ENCODE peak calls at places on chromosomes 3 and 15, in eight cellular contexts. Y is NB4, R is lung, X is tibial nerve, I is left ventricle myocardium inferior, Z is PC-9, C is adrenal gland, A is lower leg skin. F is an unnamed sample.

GRCh38 chr3:105598047-105598796 is 231.5 kb downstream of the ALCAM start:
- DNase-seq in Y (no peak), R (no peak), X (no peak), I (no peak), Z (peak), C (no peak), A (no peak), F (no peak)

GRCh38 chr3:7144696-7145308 is 283.9 kb downstream of the GRM7 start:
- DNase-seq in Y (peak), R (no peak), X (no peak), I (no peak), Z (no peak), C (no peak), A (no peak), F (no peak)

GRCh38 chr15:89514596-89515406 is 18.4 kb upstream of the RHCG start:
- DNase-seq in Y (peak), R (no peak), X (no peak), I (no peak), Z (peak), C (peak), A (peak), F (no peak)

GRCh38 chr15:60795889-60796288 is 316.9 kb upstream of the ICE2 start:
- DNase-seq in Y (no peak), R (no peak), X (no peak), I (no peak), Z (no peak), C (no peak), A (no peak), F (no peak)

GRCh38 chr3:171614318-171614967 is 154.2 kb upstream of the TNIK start:
- DNase-seq in Y (peak), R (no peak), X (no peak), I (no peak), Z (no peak), C (no peak), A (no peak), F (no peak)

GRCh38 chr3:120472121-120472844 is 21.5 kb upstream of the FSTL1 start:
- DNase-seq in Y (no peak), R (no peak), X (no peak), I (no peak), Z (no peak), C (no peak), A (no peak), F (no peak)

GRCh38 chr15:57751177-57751800 is 44.8 kb downstream of the POLR2M start:
- DNase-seq in Y (peak), R (no peak), X (no peak), I (no peak), Z (no peak), C (no peak), A (peak), F (no peak)

GRCh38 chr3:101810023-101810415 is 31.0 kb downstream of the NXPE3 start:
- DNase-seq in Y (no peak), R (no peak), X (no peak), I (no peak), Z (no peak), C (no peak), A (no peak), F (no peak)

GRCh38 chr3:161950318-161950717 is 453.7 kb downstream of the OTOL1 start:
- DNase-seq in Y (no peak), R (no peak), X (no peak), I (no peak), Z (no peak), C (no peak), A (no peak), F (no peak)

GRCh38 chr15:59150185-59150584 is 45.2 kb downstream of the CCNB2 start:
- DNase-seq in Y (no peak), R (no peak), X (no peak), I (no peak), Z (no peak), C (no peak), A (no peak), F (no peak)

GRCh38 chr15:80641384-80641783 is 53.7 kb upstream of the ABHD17C start:
- DNase-seq in Y (no peak), R (no peak), X (no peak), I (no peak), Z (no peak), C (no peak), A (no peak), F (no peak)

GRCh38 chr3:141738636-141739363 is 702 bp downstream of the RNF7 start:
- DNase-seq in Y (peak), R (no peak), X (peak), I (no peak), Z (no peak), C (no peak), A (peak), F (no peak)

GRCh38 chr3:114178770-114179368 is at the start of gene DRD3:
- DNase-seq in Y (peak), R (no peak), X (no peak), I (no peak), Z (no peak), C (no peak), A (no peak), F (no peak)

GRCh38 chr3:121855555-121855954 is 20.5 kb downstream of the EAF2 start:
- DNase-seq in Y (peak), R (no peak), X (no peak), I (no peak), Z (no peak), C (no peak), A (no peak), F (no peak)
- TF ChIP-seq CTCF in Y (peak), R (no peak), X (no peak), I (peak), Z (peak), C (no peak), A (no peak), F (no peak)

GRCh38 chr3:50675179-50676030 is 678 bp downstream of the DOCK3 start:
- DNase-seq in Y (peak), R (no peak), X (no peak), I (peak), Z (peak), C (peak), A (peak), F (no peak)

GRCh38 chr3:50676031-50676705 is 1.4 kb downstream of the DOCK3 start:
- DNase-seq in Y (no peak), R (no peak), X (no peak), I (no peak), Z (no peak), C (no peak), A (no peak), F (no peak)

GRCh38 chr3:50672656-50673055 is 2.1 kb upstream of the DOCK3 start:
- DNase-seq in Y (no peak), R (no peak), X (no peak), I (no peak), Z (no peak), C (no peak), A (peak), F (no peak)

GRCh38 chr3:50673937-50674336 is 790 bp upstream of the DOCK3 start:
- DNase-seq in Y (peak), R (no peak), X (no peak), I (no peak), Z (no peak), C (no peak), A (peak), F (no peak)

GRCh38 chr3:50674349-50675178 is at the start of gene DOCK3:
- DNase-seq in Y (peak), R (no peak), X (no peak), I (peak), Z (peak), C (peak), A (peak), F (no peak)
- H3K4me3 ChIP-seq in Y (no peak), R (peak), X (peak), I (peak), Z (peak), C (no peak), A (peak), F (peak)

GRCh38 chr3:119349353-119349752 is 55.2 kb downstream of the ARHGAP31 start:
- DNase-seq in Y (no peak), R (no peak), X (no peak), I (no peak), Z (no peak), C (no peak), A (no peak), F (no peak)

GRCh38 chr3:119343719-119344118 is 49.5 kb downstream of the ARHGAP31 start:
- DNase-seq in Y (no peak), R (no peak), X (no peak), I (no peak), Z (no peak), C (no peak), A (no peak), F (no peak)

GRCh38 chr3:119342176-119342575 is 48.0 kb downstream of the ARHGAP31 start:
- DNase-seq in Y (no peak), R (no peak), X (no peak), I (no peak), Z (no peak), C (no peak), A (no peak), F (no peak)

GRCh38 chr3:119347036-119347435 is 52.9 kb downstream of the ARHGAP31 start:
- DNase-seq in Y (no peak), R (no peak), X (no peak), I (no peak), Z (no peak), C (no peak), A (no peak), F (no peak)

GRCh38 chr3:119346076-119346496 is 51.9 kb downstream of the ARHGAP31 start:
- DNase-seq in Y (no peak), R (no peak), X (no peak), I (no peak), Z (no peak), C (no peak), A (no peak), F (no peak)
- TF ChIP-seq CTCF in Y (no peak), R (no peak), X (no peak), I (no peak), Z (no peak), C (no peak), A (no peak), F (no peak)

DNA sequence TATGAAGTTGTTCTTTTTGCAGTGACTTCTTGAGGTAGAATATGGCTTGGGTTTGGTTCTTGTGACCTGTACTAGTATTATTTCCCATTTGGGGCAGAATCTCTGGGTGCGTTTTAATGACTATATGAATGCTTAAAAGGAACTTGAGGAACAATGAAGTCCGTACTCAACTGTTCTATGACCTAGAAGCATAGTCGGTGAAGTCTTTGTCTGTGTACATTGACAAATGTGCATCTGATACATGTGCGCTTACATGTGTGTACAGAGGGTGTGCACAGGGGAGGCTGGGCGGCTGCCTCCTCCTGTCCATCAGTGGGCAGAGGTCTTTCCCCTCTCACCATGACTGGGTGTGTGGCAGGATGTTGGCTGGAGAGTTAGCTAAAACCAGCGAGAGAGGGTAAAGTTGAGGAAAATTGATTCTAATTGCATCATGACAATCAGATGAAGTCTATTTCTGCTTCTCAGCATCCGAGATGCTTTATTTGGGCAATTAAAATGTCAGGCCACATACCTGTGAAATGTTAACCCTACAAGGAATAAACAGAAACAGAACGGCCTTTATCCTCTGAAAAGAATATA is 1.0 kb upstream of the NR2F2 start:
- DNase-seq in Y (no peak), R (no peak), X (no peak), I (no peak), Z (no peak), C (no peak), A (no peak), F (no peak)
- H3K4me3 ChIP-seq in Y (peak), R (no peak), X (peak), I (peak), Z (peak), C (peak), A (no peak), F (peak)

DNA sequence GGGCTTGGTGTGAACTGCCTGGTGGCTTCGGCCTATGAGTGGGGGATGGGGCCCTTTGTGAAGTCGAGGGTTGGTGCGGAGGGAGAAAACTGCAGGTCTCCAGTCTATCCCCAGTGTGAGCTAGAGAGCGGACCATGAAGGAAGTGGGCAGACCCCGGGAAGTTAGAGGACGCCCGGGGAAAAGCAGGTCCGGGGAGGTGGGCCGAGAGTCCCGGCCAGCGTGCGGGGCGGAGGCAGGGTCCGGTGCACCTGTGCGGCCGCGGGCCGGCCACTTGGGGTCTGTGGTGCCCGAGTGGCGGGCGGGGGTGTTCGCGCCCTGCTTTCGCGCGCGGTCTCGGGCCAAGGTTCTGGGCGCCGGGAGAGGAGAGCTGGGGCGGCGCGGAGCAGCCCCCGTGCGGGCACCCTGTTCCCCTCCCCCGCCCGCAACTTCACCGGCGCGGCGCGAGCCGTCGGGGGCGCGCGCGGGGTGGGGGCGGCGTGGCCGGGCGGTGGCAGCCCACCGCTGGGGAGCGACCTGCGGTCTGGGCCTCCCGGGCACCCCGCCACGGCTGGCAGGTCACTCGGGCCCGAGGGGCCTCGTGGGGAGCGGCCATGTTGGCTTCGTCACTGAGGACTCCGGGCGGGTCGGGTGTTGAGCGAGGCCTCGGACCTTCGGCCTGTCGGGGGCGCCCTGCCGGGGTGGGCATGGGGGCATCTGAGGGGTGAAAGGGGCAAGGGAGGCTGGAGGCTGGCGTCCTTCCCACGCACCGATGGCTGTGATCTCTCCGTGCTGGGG is 4.8 kb downstream of the UBE2E1 start:
- DNase-seq in Y (peak), R (peak), X (peak), I (peak), Z (peak), C (peak), A (peak), F (peak)
- TF ChIP-seq CTCF in Y (no peak), R (no peak), X (no peak), I (peak), Z (no peak), C (no peak), A (no peak), F (no peak)

GRCh38 chr3:151203053-151203420 is at the start of gene GPR171:
- DNase-seq in Y (no peak), R (no peak), X (no peak), I (no peak), Z (no peak), C (no peak), A (no peak), F (no peak)
- H3K4me3 ChIP-seq in Y (no peak), R (no peak), X (peak), I (no peak), Z (no peak), C (no peak), A (no peak), F (no peak)

F was measured in HL-60.